ENCODE peak calls at places on chromosomes 2 and 18, in five cellular contexts. N is right cardiac atrium, I is heart right ventricle, Z is GM23248, M is A549. G is an unnamed sample.

GRCh38 chr18:52422985-52423601 is 83.1 kb downstream of the DCC start:
- DNase-seq in N (no peak), Z (no peak), I (no peak), M (peak; percentile 19), G (no peak)

GRCh38 chr18:76144844-76145243 is 350.2 kb downstream of the ZNF516 start:
- DNase-seq in Z (no peak), N (no peak), M (no peak), I (no peak), G (no peak)

GRCh38 chr2:43255249-43255960 is 29.0 kb upstream of the ZFP36L2 start:
- DNase-seq in M (no peak), Z (no peak), I (no peak), N (no peak), G (no peak)

GRCh38 chr18:54222922-54223567 is 1.4 kb downstream of the MBD2 start:
- DNase-seq in Z (no peak), I (no peak), N (no peak), M (peak; percentile 11), G (no peak)

GRCh38 chr2:234808907-234809306 is 142.9 kb upstream of the SH3BP4 start:
- DNase-seq in N (no peak), M (no peak), I (no peak), Z (no peak), G (no peak)

GRCh38 chr2:209463226-209463625 is 39.4 kb downstream of the MAP2 start:
- DNase-seq in Z (no peak), I (peak; percentile 4), M (no peak), N (no peak), G (no peak)

GRCh38 chr18:13641551-13642439 is 84.6 kb downstream of the FAM210A start:
- DNase-seq in M (no peak), Z (no peak), I (peak; percentile 55), N (peak; percentile 88), G (peak; percentile 54)

GRCh38 chr2:96788393-96789244 is 27.4 kb upstream of the CNNM3 start:
- DNase-seq in Z (peak; percentile 37), M (peak; percentile 42), N (peak; percentile 79), I (peak; percentile 78), G (no peak)

GRCh38 chr2:98258906-98259305 is 87.3 kb upstream of the CNGA3 start:
- DNase-seq in Z (no peak), N (no peak), I (no peak), M (no peak), G (no peak)

GRCh38 chr2:191677091-191677645 is 768 bp upstream of the NABP1 start:
- DNase-seq in I (peak; percentile 39), N (peak; percentile 58), Z (peak; percentile 93), M (peak; percentile 48), G (no peak)

GRCh38 chr2:12504443-12504842 is 212.3 kb upstream of the TRIB2 start:
- DNase-seq in I (no peak), Z (peak; percentile 66), N (no peak), M (no peak), G (no peak)

GRCh38 chr2:151760139-151760650 is 25.9 kb upstream of the NEB start:
- DNase-seq in Z (peak; percentile 7), N (no peak), I (no peak), M (no peak), G (no peak)

GRCh38 chr18:23943903-23944624 is 70.5 kb upstream of the TTC39C start:
- DNase-seq in N (no peak), I (no peak), M (peak; percentile 30), Z (peak; percentile 59), G (no peak)

GRCh38 chr2:209763106-209763505 is 8.5 kb upstream of the UNC80 start:
- DNase-seq in Z (no peak), M (no peak), N (no peak), I (no peak), G (no peak)

GRCh38 chr18:47754311-47755101 is 176.0 kb downstream of the SMAD2 start:
- DNase-seq in M (peak; percentile 39), N (no peak), I (no peak), Z (peak; percentile 38), G (no peak)

GRCh38 chr2:41353060-41353459 is 694.8 kb upstream of the PKDCC start:
- DNase-seq in I (no peak), Z (no peak), N (no peak), M (no peak), G (no peak)

GRCh38 chr2:9247177-9247576 is 40.6 kb downstream of the ASAP2 start:
- DNase-seq in N (no peak), M (no peak), I (no peak), Z (no peak), G (no peak)

GRCh38 chr18:61732854-61733253 is 160.0 kb downstream of the RNF152 start:
- DNase-seq in M (no peak), Z (peak; percentile 29), N (peak; percentile 74), I (no peak), G (no peak)

GRCh38 chr18:63421514-63421913 is 762 bp downstream of the VPS4B start:
- DNase-seq in I (no peak), Z (peak; percentile 51), M (no peak), N (no peak), G (no peak)

GRCh38 chr2:224042191-224042696 is 3.2 kb upstream of the SERPINE2 start:
- DNase-seq in M (no peak), I (no peak), Z (no peak), N (no peak), G (peak; percentile 41)

GRCh38 chr2:43417296-43417695 is 178.5 kb downstream of the THADA start:
- DNase-seq in Z (no peak), M (no peak), N (no peak), I (no peak), G (no peak)

GRCh38 chr2:20594048-20594750 is 56.7 kb downstream of the HS1BP3 start:
- DNase-seq in Z (no peak), M (no peak), I (no peak), N (no peak), G (no peak)

GRCh38 chr18:77074431-77074830 is 58.2 kb downstream of the MBP start:
- DNase-seq in M (no peak), Z (no peak), N (no peak), I (no peak), G (no peak)

GRCh38 chr2:239991689-239992314 is 33.3 kb downstream of the NDUFA10 start:
- DNase-seq in I (no peak), N (no peak), Z (peak; percentile 75), M (peak; percentile 60), G (no peak)

GRCh38 chr2:222038086-222038802 is 260.6 kb downstream of the PAX3 start:
- DNase-seq in N (no peak), M (no peak), Z (peak; percentile 45), I (no peak), G (no peak)

GRCh38 chr2:182426915-182427233 is at the start of gene PDE1A:
- DNase-seq in M (no peak), I (peak; percentile 17), N (no peak), Z (no peak), G (no peak)

GRCh38 chr2:26034597-26035067 is 748 bp downstream of the RAB10 start:
- DNase-seq in Z (peak; percentile 44), M (no peak), N (no peak), I (no peak), G (no peak)

GRCh38 chr2:237298323-237299118 is 115.4 kb downstream of the COL6A3 start:
- DNase-seq in Z (peak; percentile 70), N (no peak), I (no peak), M (peak; percentile 28), G (no peak)

GRCh38 chr2:228181098-228182019 is at the start of gene SPHKAP:
- DNase-seq in I (peak; percentile 39), N (peak; percentile 70), Z (peak; percentile 26), M (peak; percentile 16), G (peak; percentile 19)

GRCh38 chr2:30421551-30422436 is 25.3 kb upstream of the LCLAT1 start:
- DNase-seq in Z (peak; percentile 94), M (no peak), N (no peak), I (no peak), G (no peak)

GRCh38 chr2:29014331-29014730 is 33.2 kb downstream of the TOGARAM2 start:
- DNase-seq in M (no peak), N (no peak), I (no peak), Z (no peak), G (no peak)
- H3K4me1 ChIP-seq in M (no peaks in the 10 kb centered on the region), N (peaks cover 23% of the 10 kb centered on the region), I (peaks cover 43% of the 10 kb centered on the region), Z (no peaks in the 10 kb centered on the region), G (peaks cover 35% of the 10 kb centered on the region)

DNA sequence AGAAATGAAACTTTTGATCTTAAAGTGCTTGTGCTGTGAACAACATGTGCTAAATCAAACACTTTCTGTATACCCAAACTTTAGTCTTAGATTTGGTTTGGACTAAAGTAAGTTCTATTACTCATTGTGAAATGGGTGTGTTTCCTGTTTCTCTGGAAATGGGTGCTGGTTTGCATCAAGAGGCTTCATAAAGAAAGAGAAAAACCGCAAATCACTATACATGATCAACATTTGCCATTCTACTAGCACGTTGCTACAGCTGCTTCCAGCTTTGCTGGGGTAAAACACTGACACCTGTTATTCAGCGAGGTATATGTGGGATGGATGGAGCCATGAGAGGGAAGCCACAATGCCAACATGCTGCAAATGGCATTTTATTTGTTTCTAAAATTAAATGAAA is 547.0 kb upstream of the ACVR2A start:
- DNase-seq in Z (no peak), I (no peak), N (no peak), M (no peak), G (no peak)
- H3K4me1 ChIP-seq in Z (no peaks in the 10 kb centered on the region), I (no peaks in the 10 kb centered on the region), N (no peaks in the 10 kb centered on the region), M (no peaks in the 10 kb centered on the region), G (peaks cover 1% of the 10 kb centered on the region)

GRCh38 chr18:74598350-74599001 is 806 bp downstream of the ZNF407 start:
- DNase-seq in I (peak; percentile 48), M (peak; percentile 51), Z (peak; percentile 69), N (peak; percentile 84), G (peak; percentile 37)
- H3K4me1 ChIP-seq in I (peaks cover 25% of the 10 kb centered on the region), M (peaks cover 5% of the 10 kb centered on the region), Z (peaks cover 27% of the 10 kb centered on the region), N (no peaks in the 10 kb centered on the region), G (peaks cover 6% of the 10 kb centered on the region)

GRCh38 chr18:70366670-70367069 is 77.8 kb downstream of the SOCS6 start:
- DNase-seq in I (no peak), N (no peak), Z (no peak), M (no peak), G (no peak)
- H3K4me1 ChIP-seq in I (no peaks in the 10 kb centered on the region), N (peaks cover 4% of the 10 kb centered on the region), Z (peaks cover 57% of the 10 kb centered on the region), M (peaks cover 59% of the 10 kb centered on the region), G (no peaks in the 10 kb centered on the region)

GRCh38 chr2:54454922-54455583 is 1.1 kb upstream of the SPTBN1 start:
- DNase-seq in M (no peak), Z (no peak), I (peak; percentile 45), N (peak; percentile 73), G (peak; percentile 59)
- H3K4me1 ChIP-seq in M (peaks cover 38% of the 10 kb centered on the region), Z (peaks cover 20% of the 10 kb centered on the region), I (peaks cover 11% of the 10 kb centered on the region), N (no peaks in the 10 kb centered on the region), G (peaks cover 2% of the 10 kb centered on the region)

GRCh38 chr2:160390544-160391258 is 102.9 kb downstream of the RBMS1 start:
- DNase-seq in I (no peak), Z (peak; percentile 77), M (no peak), N (no peak), G (no peak)

GRCh38 chr2:160388464-160389263 is 104.9 kb downstream of the RBMS1 start:
- DNase-seq in Z (peak; percentile 62), I (peak; percentile 59), M (no peak), N (peak; percentile 57), G (no peak)

GRCh38 chr2:160384791-160385190 is 108.8 kb downstream of the RBMS1 start:
- DNase-seq in N (no peak), I (no peak), M (no peak), Z (no peak), G (no peak)

GRCh38 chr2:160389875-160390274 is 103.7 kb downstream of the RBMS1 start:
- DNase-seq in I (no peak), M (peak; percentile 44), N (no peak), Z (peak; percentile 74), G (no peak)

GRCh38 chr2:160387558-160388262 is 105.9 kb downstream of the RBMS1 start:
- DNase-seq in N (peak; percentile 82), Z (peak; percentile 99), I (peak; percentile 85), M (peak; percentile 85), G (peak; percentile 76)
- H3K4me1 ChIP-seq in N (peaks cover 30% of the 10 kb centered on the region), Z (peaks cover 78% of the 10 kb centered on the region), I (peaks cover 60% of the 10 kb centered on the region), M (peaks cover 91% of the 10 kb centered on the region), G (peaks cover 26% of the 10 kb centered on the region)

GRCh38 chr18:35054401-35054800 is 13.2 kb downstream of the MAPRE2 start:
- DNase-seq in I (no peak), M (no peak), Z (no peak), N (no peak), G (no peak)
- H3K4me1 ChIP-seq in I (peaks cover 48% of the 10 kb centered on the region), M (peaks cover 10% of the 10 kb centered on the region), Z (no peaks in the 10 kb centered on the region), N (peaks cover 12% of the 10 kb centered on the region), G (peaks cover 10% of the 10 kb centered on the region)

G was measured in ovary.